ENCODE peak calls at places on chromosomes 6 and 20, in seven cellular contexts. S, L, X, O, A, F and C are unnamed samples.

GRCh38 chr6:125528614-125529013 is 220.8 kb upstream of the HEY2 start:
- DNase-seq in S (no peak), L (peak), X (no peak), O (no peak), A (no peak), F (no peak), C (no peak)

GRCh38 chr20:39067526-39068216 is 105.5 kb downstream of the DHX35 start:
- DNase-seq in S (no peak), L (no peak), X (peak), O (peak), A (no peak), F (no peak), C (no peak)

GRCh38 chr20:53187402-53187801 is 215.2 kb downstream of the TSHZ2 start:
- DNase-seq in S (no peak), L (no peak), X (no peak), O (no peak), A (no peak), F (no peak), C (no peak)

GRCh38 chr6:91653954-91654843 is 1067.3 kb upstream of the MAP3K7 start:
- DNase-seq in S (no peak), L (peak), X (no peak), O (no peak), A (no peak), F (no peak), C (no peak)

GRCh38 chr6:34441526-34441925 is 15.7 kb upstream of the RPS10 start:
- DNase-seq in S (no peak), L (no peak), X (no peak), O (no peak), A (no peak), F (no peak), C (no peak)

GRCh38 chr20:62791301-62792181 is 4.7 kb upstream of the MRGBP start:
- DNase-seq in S (peak), L (peak), X (peak), O (peak), A (peak), F (peak), C (peak)

GRCh38 chr20:36472656-36473071 is 68.7 kb upstream of the MYL9 start:
- DNase-seq in S (peak), L (peak), X (no peak), O (no peak), A (peak), F (peak), C (no peak)

GRCh38 chr6:17966451-17966850 is 21.0 kb downstream of the KIF13A start:
- DNase-seq in S (no peak), L (no peak), X (no peak), O (peak), A (no peak), F (no peak), C (no peak)

GRCh38 chr20:1838479-1839279 is 56.5 kb upstream of the SIRPA start:
- DNase-seq in S (no peak), L (peak), X (no peak), O (no peak), A (no peak), F (no peak), C (no peak)

GRCh38 chr6:151765444-151765886 is 42.0 kb upstream of the ESR1 start:
- DNase-seq in S (peak), L (peak), X (peak), O (peak), A (no peak), F (peak), C (peak)

GRCh38 chr6:37552267-37552666 is 52.6 kb upstream of the CCDC167 start:
- DNase-seq in S (no peak), L (no peak), X (no peak), O (no peak), A (no peak), F (no peak), C (no peak)

GRCh38 chr6:91299544-91300491 is 712.9 kb upstream of the MAP3K7 start:
- DNase-seq in S (no peak), L (peak), X (peak), O (no peak), A (peak), F (no peak), C (no peak)